ENCODE peak calls at places on chromosome 11, in four cellular contexts. One of them, this sample, is unnamed.
A peak's percentile ranks its signal among the peaks of the same experiment; 100 is the strongest.

GRCh38 chr11:96122601-96123044 is 198.7 kb upstream of the MTMR2 start:
- DNase-seq in mesenchymal stem cell: no peak
- DNase-seq in IMR-90: peak; percentile 35
- DNase-seq in H1: no peak
- DNase-seq in this sample: no peak

GRCh38 chr11:61004037-61004641 is 32.7 kb downstream of the CD6 start:
- DNase-seq in mesenchymal stem cell: no peak
- DNase-seq in IMR-90: peak; percentile 13
- DNase-seq in H1: no peak
- DNase-seq in this sample: no peak

GRCh38 chr11:97965849-97966646 is 1054.7 kb upstream of the CNTN5 start:
- DNase-seq in mesenchymal stem cell: peak; percentile 93
- DNase-seq in IMR-90: peak; percentile 98
- DNase-seq in H1: no peak
- DNase-seq in this sample: no peak

GRCh38 chr11:106222626-106223025 is 145.2 kb downstream of the AASDHPPT start:
- DNase-seq in mesenchymal stem cell: no peak
- DNase-seq in IMR-90: no peak
- DNase-seq in H1: no peak
- DNase-seq in this sample: no peak

GRCh38 chr11:126133902-126134301 is 71.2 kb upstream of the CDON start:
- DNase-seq in mesenchymal stem cell: no peak
- DNase-seq in IMR-90: no peak
- DNase-seq in H1: no peak
- DNase-seq in this sample: no peak

GRCh38 chr11:33315822-33316221 is 58.6 kb downstream of the HIPK3 start:
- DNase-seq in mesenchymal stem cell: no peak
- DNase-seq in IMR-90: no peak
- DNase-seq in H1: no peak
- DNase-seq in this sample: no peak

GRCh38 chr11:46710821-46711269 is 8.2 kb upstream of the F2 start:
- DNase-seq in mesenchymal stem cell: peak; percentile 83
- DNase-seq in IMR-90: peak; percentile 97
- DNase-seq in H1: no peak
- DNase-seq in this sample: no peak

GRCh38 chr11:108221401-108221800 is 1.0 kb downstream of the NPAT start:
- DNase-seq in mesenchymal stem cell: peak; percentile 48
- DNase-seq in IMR-90: peak; percentile 45
- DNase-seq in H1: no peak
- DNase-seq in this sample: no peak

GRCh38 chr11:12110201-12110713 is at the start of gene MICAL2:
- DNase-seq in mesenchymal stem cell: peak; percentile 87
- DNase-seq in IMR-90: peak; percentile 85
- DNase-seq in H1: peak; percentile 87
- DNase-seq in this sample: peak; percentile 81

GRCh38 chr11:27211370-27212127 is 151.5 kb downstream of the CCDC34 start:
- DNase-seq in mesenchymal stem cell: no peak
- DNase-seq in IMR-90: no peak
- DNase-seq in H1: peak; percentile 73
- DNase-seq in this sample: no peak
- H2BK120ac ChIP-seq in mesenchymal stem cell: no peak overlapping the region
- H2BK120ac ChIP-seq in IMR-90: peak overlapping the region; percentile 80
- H2BK120ac ChIP-seq in H1: no peak overlapping the region
- H2BK120ac ChIP-seq in this sample: peak overlapping the region; percentile 12

DNA sequence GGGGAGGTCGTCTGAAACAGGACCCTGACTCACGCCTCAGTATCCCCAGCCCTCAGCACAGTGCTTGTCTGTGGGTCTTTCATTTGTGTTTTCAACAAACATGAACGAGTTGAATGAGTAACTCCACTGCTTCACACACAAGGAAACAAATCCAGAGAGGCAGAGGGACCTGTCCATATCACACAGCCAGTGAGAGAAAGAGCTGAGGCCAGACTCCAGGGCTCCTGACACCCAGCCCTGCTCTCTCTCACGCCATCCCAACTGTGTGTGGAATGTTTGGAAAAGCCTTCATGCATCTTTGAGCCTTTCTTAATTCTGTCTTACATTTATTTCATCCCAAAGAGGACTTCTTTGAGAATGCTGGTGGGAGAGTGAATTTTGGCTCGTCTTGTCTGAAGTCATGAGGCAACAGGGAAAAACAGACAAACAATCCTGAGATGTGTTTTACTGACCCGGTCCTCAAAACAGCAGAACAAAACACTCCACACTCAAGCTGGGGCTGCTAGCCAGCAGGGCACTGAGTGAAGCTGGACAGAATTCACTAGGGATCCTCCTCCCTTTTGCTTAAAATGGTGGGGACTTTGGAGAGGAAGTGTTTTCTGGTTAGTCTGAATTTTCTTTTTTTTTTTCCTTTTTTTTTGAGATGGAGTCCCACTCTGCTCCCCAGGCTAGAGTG is 19.7 kb upstream of the ALG8 start:
- DNase-seq in mesenchymal stem cell: peak; percentile 12
- DNase-seq in IMR-90: peak; percentile 16
- DNase-seq in H1: no peak
- DNase-seq in this sample: no peak
- H2BK120ac ChIP-seq in mesenchymal stem cell: no peak overlapping the region
- H2BK120ac ChIP-seq in IMR-90: no peak overlapping the region
- H2BK120ac ChIP-seq in H1: no peak overlapping the region
- H2BK120ac ChIP-seq in this sample: no peak overlapping the region

DNA sequence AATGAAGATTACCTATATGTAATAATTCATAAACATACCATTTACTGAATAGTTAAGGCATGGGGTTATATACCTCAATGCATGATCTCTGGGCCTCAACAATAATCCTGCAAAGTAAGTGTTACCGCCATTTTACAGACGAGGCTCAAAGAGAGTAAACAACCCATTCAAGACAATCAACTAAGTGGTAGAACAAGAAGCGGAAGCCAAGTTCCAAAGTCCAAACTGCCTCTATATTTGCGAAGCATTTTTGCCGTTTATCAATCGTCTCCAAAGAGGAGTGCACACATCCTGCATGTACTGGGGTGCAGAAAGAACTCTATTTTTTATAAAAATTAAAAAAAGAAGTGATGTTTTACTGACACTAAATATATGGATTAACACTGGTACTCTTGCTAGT is 27.5 kb upstream of the P4HA3 start:
- DNase-seq in mesenchymal stem cell: no peak
- DNase-seq in IMR-90: no peak
- DNase-seq in H1: no peak
- DNase-seq in this sample: no peak
- H2BK120ac ChIP-seq in mesenchymal stem cell: no peak overlapping the region
- H2BK120ac ChIP-seq in IMR-90: no peak overlapping the region
- H2BK120ac ChIP-seq in H1: no peak overlapping the region
- H2BK120ac ChIP-seq in this sample: no peak overlapping the region

DNA sequence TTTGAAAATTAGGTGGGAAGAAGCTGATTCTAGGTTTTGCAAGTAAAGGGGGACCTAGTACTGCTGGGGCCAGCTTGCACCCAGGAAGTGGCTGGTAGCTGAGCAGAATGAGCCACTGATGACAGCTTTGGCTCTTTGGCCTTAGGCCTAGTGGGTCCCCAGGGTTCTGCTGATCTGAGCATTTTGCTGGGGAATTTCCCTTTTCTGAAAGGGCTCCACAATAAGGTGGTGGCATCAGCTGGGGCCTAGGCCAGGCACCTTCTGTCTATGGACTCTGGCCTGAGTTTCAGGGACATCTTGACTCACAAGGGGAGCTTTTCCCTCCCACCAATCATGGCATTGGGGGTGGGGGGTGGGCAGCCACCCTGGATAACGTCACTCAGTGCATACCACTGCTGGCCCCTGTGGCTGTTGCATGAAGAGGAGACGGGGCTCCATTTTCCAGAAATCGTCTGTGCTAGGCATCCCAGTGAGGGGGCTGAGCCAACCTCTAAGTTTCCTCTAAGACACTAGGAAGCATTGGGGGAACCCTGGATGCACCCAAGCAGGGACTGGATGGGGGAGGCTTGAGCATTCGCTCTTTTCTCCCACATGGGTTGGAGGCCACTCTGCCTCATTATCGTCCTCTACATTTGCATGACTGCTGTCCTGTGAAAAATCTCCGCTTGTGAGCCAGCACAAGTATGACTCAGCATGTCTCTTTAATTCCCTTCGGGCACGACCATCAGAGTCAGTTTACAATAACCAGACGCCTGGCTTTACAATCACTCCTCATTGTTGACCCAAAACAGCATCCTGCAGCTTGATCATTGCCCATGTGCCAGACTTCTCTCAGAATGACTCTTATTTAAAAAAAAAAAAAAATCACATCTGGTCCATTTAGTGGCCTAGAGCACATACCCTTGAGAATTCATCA is 145.0 kb upstream of the THY1 start:
- DNase-seq in mesenchymal stem cell: peak; percentile 94
- DNase-seq in IMR-90: peak; percentile 85
- DNase-seq in H1: no peak
- DNase-seq in this sample: no peak
- H2BK120ac ChIP-seq in mesenchymal stem cell: peak overlapping the region; percentile 54
- H2BK120ac ChIP-seq in IMR-90: peak overlapping the region; percentile 39
- H2BK120ac ChIP-seq in H1: no peak overlapping the region
- H2BK120ac ChIP-seq in this sample: no peak overlapping the region

DNA sequence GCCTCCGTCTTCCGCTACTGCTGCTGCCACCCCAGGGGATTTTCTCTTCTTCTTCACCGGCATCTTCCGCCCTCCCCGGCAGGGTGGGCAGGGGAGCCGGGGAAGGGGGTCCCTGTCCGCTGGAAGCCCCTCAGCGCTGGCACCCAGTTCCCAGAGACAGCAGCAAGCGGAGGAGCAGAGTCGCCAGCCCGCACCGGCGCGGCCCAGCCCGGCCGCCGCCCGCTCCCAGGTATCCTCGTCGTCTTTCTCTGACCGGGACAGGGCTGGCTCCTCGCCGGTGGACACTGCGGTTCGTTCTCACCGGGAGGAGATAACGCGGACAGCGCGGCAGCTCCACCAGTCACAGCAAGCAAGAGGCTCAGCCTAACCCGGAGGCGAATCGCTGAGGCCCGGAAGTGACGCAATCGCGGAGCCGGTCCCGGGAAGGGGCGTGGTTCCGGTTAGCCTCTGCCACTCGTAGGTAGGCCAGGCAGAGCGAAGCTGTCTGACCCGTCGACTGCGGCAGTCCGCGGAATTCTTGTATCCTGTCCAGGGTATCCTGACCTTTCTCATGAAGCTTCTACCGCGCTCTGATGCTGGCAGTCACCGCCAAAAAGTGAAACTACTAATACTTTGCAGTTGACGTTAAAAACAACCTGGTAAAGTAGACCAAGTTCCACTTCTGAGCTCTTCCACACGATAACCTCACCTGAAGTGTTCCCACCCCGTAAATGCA is at the start of gene DCUN1D5:
- DNase-seq in mesenchymal stem cell: peak; percentile 96
- DNase-seq in IMR-90: peak; percentile 94
- DNase-seq in H1: peak; percentile 96
- DNase-seq in this sample: peak; percentile 90
- H2BK120ac ChIP-seq in mesenchymal stem cell: peak within 1 kb of the TSS; percentile 87
- H2BK120ac ChIP-seq in IMR-90: peak within 1 kb of the TSS; percentile 17
- H2BK120ac ChIP-seq in H1: no peak within 1 kb of the TSS
- H2BK120ac ChIP-seq in this sample: no peak within 1 kb of the TSS

GRCh38 chr11:20027546-20028014 is 132.7 kb downstream of the DBX1 start:
- DNase-seq in mesenchymal stem cell: no peak
- DNase-seq in IMR-90: peak; percentile 37
- DNase-seq in H1: no peak
- DNase-seq in this sample: no peak

GRCh38 chr11:20024172-20024935 is 135.9 kb downstream of the DBX1 start:
- DNase-seq in mesenchymal stem cell: no peak
- DNase-seq in IMR-90: no peak
- DNase-seq in H1: no peak
- DNase-seq in this sample: no peak

GRCh38 chr11:20029193-20029592 is 131.1 kb downstream of the DBX1 start:
- DNase-seq in mesenchymal stem cell: no peak
- DNase-seq in IMR-90: no peak
- DNase-seq in H1: no peak
- DNase-seq in this sample: no peak

GRCh38 chr11:20025331-20025840 is 134.9 kb downstream of the DBX1 start:
- DNase-seq in mesenchymal stem cell: no peak
- DNase-seq in IMR-90: no peak
- DNase-seq in H1: no peak
- DNase-seq in this sample: no peak

GRCh38 chr11:20026629-20027545 is 133.4 kb downstream of the DBX1 start:
- DNase-seq in mesenchymal stem cell: no peak
- DNase-seq in IMR-90: no peak
- DNase-seq in H1: peak; percentile 85
- DNase-seq in this sample: no peak
- H2BK120ac ChIP-seq in mesenchymal stem cell: no peak overlapping the region
- H2BK120ac ChIP-seq in IMR-90: no peak overlapping the region
- H2BK120ac ChIP-seq in H1: no peak overlapping the region
- H2BK120ac ChIP-seq in this sample: no peak overlapping the region